ENCODE peak calls at places on chromosomes 6 and 20, in seven cellular contexts. One of them, this sample, is unnamed.

GRCh38 chr6:90079555-90080490 is 185.6 kb downstream of the GJA10 start:
- DNase-seq in tibial nerve: no peak
- DNase-seq in MM.1S: no peak
- DNase-seq in CD8-positive, alpha-beta T cell: peak
- DNase-seq in HFF-Myc: no peak
- DNase-seq in AG10803: no peak
- DNase-seq in heart right ventricle: no peak
- DNase-seq in this sample: no peak

GRCh38 chr6:166572370-166573261 is 13.9 kb downstream of the RAMACL start:
- DNase-seq in tibial nerve: peak
- DNase-seq in MM.1S: no peak
- DNase-seq in CD8-positive, alpha-beta T cell: no peak
- DNase-seq in HFF-Myc: no peak
- DNase-seq in AG10803: peak
- DNase-seq in heart right ventricle: no peak
- DNase-seq in this sample: no peak

GRCh38 chr6:5423251-5423650 is 161.9 kb downstream of the FARS2 start:
- DNase-seq in tibial nerve: no peak
- DNase-seq in MM.1S: no peak
- DNase-seq in CD8-positive, alpha-beta T cell: no peak
- DNase-seq in HFF-Myc: no peak
- DNase-seq in AG10803: no peak
- DNase-seq in heart right ventricle: no peak
- DNase-seq in this sample: no peak

GRCh38 chr6:33211666-33212422 is 3.5 kb downstream of the RING1 start:
- DNase-seq in tibial nerve: no peak
- DNase-seq in MM.1S: no peak
- DNase-seq in CD8-positive, alpha-beta T cell: no peak
- DNase-seq in HFF-Myc: no peak
- DNase-seq in AG10803: no peak
- DNase-seq in heart right ventricle: no peak
- DNase-seq in this sample: no peak

GRCh38 chr6:116278478-116278822 is 1.3 kb downstream of the TSPYL1 start:
- DNase-seq in tibial nerve: no peak
- DNase-seq in MM.1S: no peak
- DNase-seq in CD8-positive, alpha-beta T cell: no peak
- DNase-seq in HFF-Myc: no peak
- DNase-seq in AG10803: no peak
- DNase-seq in heart right ventricle: no peak
- DNase-seq in this sample: no peak

GRCh38 chr20:2805682-2806350 is 5.4 kb upstream of the CPXM1 start:
- DNase-seq in tibial nerve: no peak
- DNase-seq in MM.1S: no peak
- DNase-seq in CD8-positive, alpha-beta T cell: no peak
- DNase-seq in HFF-Myc: no peak
- DNase-seq in AG10803: no peak
- DNase-seq in heart right ventricle: no peak
- DNase-seq in this sample: no peak

GRCh38 chr6:2909718-2910117 is 6.6 kb upstream of the SERPINB9 start:
- DNase-seq in tibial nerve: no peak
- DNase-seq in MM.1S: no peak
- DNase-seq in CD8-positive, alpha-beta T cell: no peak
- DNase-seq in HFF-Myc: no peak
- DNase-seq in AG10803: no peak
- DNase-seq in heart right ventricle: no peak
- DNase-seq in this sample: no peak

GRCh38 chr6:21115111-21115510 is 478.4 kb upstream of the SOX4 start:
- DNase-seq in tibial nerve: no peak
- DNase-seq in MM.1S: no peak
- DNase-seq in CD8-positive, alpha-beta T cell: no peak
- DNase-seq in HFF-Myc: no peak
- DNase-seq in AG10803: peak
- DNase-seq in heart right ventricle: peak
- DNase-seq in this sample: peak

GRCh38 chr6:81977488-81977887 is 225.0 kb upstream of the TENT5A start:
- DNase-seq in tibial nerve: no peak
- DNase-seq in MM.1S: no peak
- DNase-seq in CD8-positive, alpha-beta T cell: no peak
- DNase-seq in HFF-Myc: no peak
- DNase-seq in AG10803: peak
- DNase-seq in heart right ventricle: no peak
- DNase-seq in this sample: no peak

GRCh38 chr6:166529571-166529970 is 56.9 kb downstream of the RAMACL start:
- DNase-seq in tibial nerve: no peak
- DNase-seq in MM.1S: no peak
- DNase-seq in CD8-positive, alpha-beta T cell: no peak
- DNase-seq in HFF-Myc: no peak
- DNase-seq in AG10803: no peak
- DNase-seq in heart right ventricle: no peak
- DNase-seq in this sample: no peak

GRCh38 chr6:159053781-159054398 is 9.1 kb upstream of the TAGAP start:
- DNase-seq in tibial nerve: no peak
- DNase-seq in MM.1S: no peak
- DNase-seq in CD8-positive, alpha-beta T cell: no peak
- DNase-seq in HFF-Myc: no peak
- DNase-seq in AG10803: no peak
- DNase-seq in heart right ventricle: no peak
- DNase-seq in this sample: no peak

GRCh38 chr6:125198285-125199009 is 44.9 kb downstream of the TPD52L1 start:
- DNase-seq in tibial nerve: no peak
- DNase-seq in MM.1S: no peak
- DNase-seq in CD8-positive, alpha-beta T cell: no peak
- DNase-seq in HFF-Myc: no peak
- DNase-seq in AG10803: no peak
- DNase-seq in heart right ventricle: no peak
- DNase-seq in this sample: no peak

DNA sequence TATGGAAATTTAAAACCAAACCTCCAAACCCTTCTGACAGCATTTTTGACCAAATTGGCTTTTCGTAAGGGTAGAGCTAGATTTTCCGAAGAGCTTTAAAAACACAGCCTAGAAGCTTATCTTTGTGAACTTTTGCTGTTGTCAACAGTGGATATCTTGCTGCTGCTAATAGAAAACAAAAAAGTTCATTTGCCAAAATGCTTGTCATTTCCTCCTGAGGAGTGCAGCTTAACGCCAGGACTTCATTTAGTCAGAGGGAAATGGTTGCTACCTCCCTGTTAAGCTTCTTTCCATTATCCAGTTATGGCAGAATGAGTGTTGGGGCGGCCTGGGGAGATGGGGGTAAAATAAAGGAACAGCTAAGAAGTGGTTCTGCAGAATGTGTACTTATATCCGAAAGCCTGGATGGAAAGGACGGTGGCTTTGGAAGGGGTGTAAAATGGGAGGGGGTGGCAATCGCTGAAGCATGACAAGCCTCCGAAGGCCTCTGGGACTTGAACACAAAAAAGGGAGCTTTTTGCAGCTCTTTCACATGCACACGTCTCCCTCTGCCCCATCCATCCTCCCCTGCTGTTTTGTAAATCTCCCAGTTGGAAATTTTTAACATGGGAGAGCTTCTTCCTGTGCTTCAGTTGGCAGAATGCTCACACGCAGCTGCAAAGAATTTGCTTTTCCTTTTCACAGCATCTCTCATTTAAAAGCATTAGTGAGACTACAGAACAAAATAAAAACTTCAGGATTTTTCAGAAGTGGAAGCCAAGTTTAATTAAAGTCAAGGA is 22.4 kb downstream of the JARID2 start:
- DNase-seq in tibial nerve: no peak
- DNase-seq in MM.1S: no peak
- DNase-seq in CD8-positive, alpha-beta T cell: no peak
- DNase-seq in HFF-Myc: no peak
- DNase-seq in AG10803: no peak
- DNase-seq in heart right ventricle: no peak
- DNase-seq in this sample: no peak
- H3K4me3 ChIP-seq in tibial nerve: no peak
- H3K4me3 ChIP-seq in MM.1S: no peak
- H3K4me3 ChIP-seq in CD8-positive, alpha-beta T cell: no peak
- H3K4me3 ChIP-seq in HFF-Myc: no peak
- H3K4me3 ChIP-seq in AG10803: peak
- H3K4me3 ChIP-seq in heart right ventricle: no peak
- H3K4me3 ChIP-seq in this sample: no peak

GRCh38 chr6:18463429-18463828 is 76.3 kb downstream of the RNF144B start:
- DNase-seq in tibial nerve: no peak
- DNase-seq in MM.1S: no peak
- DNase-seq in CD8-positive, alpha-beta T cell: no peak
- DNase-seq in HFF-Myc: no peak
- DNase-seq in AG10803: no peak
- DNase-seq in heart right ventricle: no peak
- DNase-seq in this sample: no peak
- TF ChIP-seq CTCF in tibial nerve: no peak
- TF ChIP-seq CTCF in MM.1S: no peak
- TF ChIP-seq CTCF in CD8-positive, alpha-beta T cell: no peak
- TF ChIP-seq CTCF in HFF-Myc: no peak
- TF ChIP-seq CTCF in AG10803: no peak
- TF ChIP-seq CTCF in heart right ventricle: no peak
- TF ChIP-seq CTCF in this sample: no peak

DNA sequence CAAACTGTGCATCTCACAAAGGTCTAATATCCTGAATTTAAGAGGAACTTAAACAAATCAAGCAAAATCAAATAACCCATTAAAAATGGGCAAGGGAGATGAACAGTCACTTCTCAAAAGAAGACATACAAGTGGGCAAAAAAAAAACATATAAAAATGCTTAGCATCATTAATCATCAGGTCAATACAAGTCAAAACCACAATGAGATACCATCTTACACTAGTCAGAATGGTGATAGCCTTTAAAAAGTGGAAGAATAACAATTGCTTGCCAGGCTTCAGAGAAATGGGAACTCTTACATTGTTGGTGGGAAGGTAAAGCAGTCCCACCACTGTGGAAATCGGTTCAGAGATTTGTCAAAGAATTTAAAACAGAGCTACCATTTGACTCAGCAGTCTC is 646.7 kb upstream of the PTCHD4 start:
- DNase-seq in tibial nerve: no peak
- DNase-seq in MM.1S: no peak
- DNase-seq in CD8-positive, alpha-beta T cell: no peak
- DNase-seq in HFF-Myc: no peak
- DNase-seq in AG10803: no peak
- DNase-seq in heart right ventricle: no peak
- DNase-seq in this sample: no peak
- H3K4me3 ChIP-seq in tibial nerve: no peak
- H3K4me3 ChIP-seq in MM.1S: no peak
- H3K4me3 ChIP-seq in CD8-positive, alpha-beta T cell: no peak
- H3K4me3 ChIP-seq in HFF-Myc: no peak
- H3K4me3 ChIP-seq in AG10803: no peak
- H3K4me3 ChIP-seq in heart right ventricle: no peak
- H3K4me3 ChIP-seq in this sample: no peak

GRCh38 chr6:149316740-149317655 is 514 bp upstream of the TAB2 start:
- DNase-seq in tibial nerve: peak
- DNase-seq in MM.1S: peak
- DNase-seq in CD8-positive, alpha-beta T cell: peak
- DNase-seq in HFF-Myc: peak
- DNase-seq in AG10803: peak
- DNase-seq in heart right ventricle: peak
- DNase-seq in this sample: peak
- TF ChIP-seq CTCF in tibial nerve: no peak
- TF ChIP-seq CTCF in MM.1S: no peak
- TF ChIP-seq CTCF in CD8-positive, alpha-beta T cell: no peak
- TF ChIP-seq CTCF in HFF-Myc: no peak
- TF ChIP-seq CTCF in AG10803: no peak
- TF ChIP-seq CTCF in heart right ventricle: no peak
- TF ChIP-seq CTCF in this sample: no peak

GRCh38 chr6:28335040-28335563 is 846 bp downstream of the ZSCAN31 start:
- DNase-seq in tibial nerve: no peak
- DNase-seq in MM.1S: no peak
- DNase-seq in CD8-positive, alpha-beta T cell: no peak
- DNase-seq in HFF-Myc: no peak
- DNase-seq in AG10803: no peak
- DNase-seq in heart right ventricle: no peak
- DNase-seq in this sample: no peak
- H3K4me3 ChIP-seq in tibial nerve: peak
- H3K4me3 ChIP-seq in MM.1S: peak
- H3K4me3 ChIP-seq in CD8-positive, alpha-beta T cell: peak
- H3K4me3 ChIP-seq in HFF-Myc: peak
- H3K4me3 ChIP-seq in AG10803: peak
- H3K4me3 ChIP-seq in heart right ventricle: peak
- H3K4me3 ChIP-seq in this sample: peak

GRCh38 chr20:50510706-50511401 is 671 bp downstream of the PTPN1 start:
- DNase-seq in tibial nerve: no peak
- DNase-seq in MM.1S: peak
- DNase-seq in CD8-positive, alpha-beta T cell: no peak
- DNase-seq in HFF-Myc: no peak
- DNase-seq in AG10803: no peak
- DNase-seq in heart right ventricle: no peak
- DNase-seq in this sample: no peak

GRCh38 chr20:50512323-50512722 is 2.1 kb downstream of the PTPN1 start:
- DNase-seq in tibial nerve: no peak
- DNase-seq in MM.1S: no peak
- DNase-seq in CD8-positive, alpha-beta T cell: no peak
- DNase-seq in HFF-Myc: no peak
- DNase-seq in AG10803: no peak
- DNase-seq in heart right ventricle: no peak
- DNase-seq in this sample: no peak

GRCh38 chr20:50513169-50514034 is 3.2 kb downstream of the PTPN1 start:
- DNase-seq in tibial nerve: no peak
- DNase-seq in MM.1S: no peak
- DNase-seq in CD8-positive, alpha-beta T cell: no peak
- DNase-seq in HFF-Myc: no peak
- DNase-seq in AG10803: peak
- DNase-seq in heart right ventricle: no peak
- DNase-seq in this sample: no peak

GRCh38 chr20:50508171-50508761 is 1.9 kb upstream of the PTPN1 start:
- DNase-seq in tibial nerve: no peak
- DNase-seq in MM.1S: no peak
- DNase-seq in CD8-positive, alpha-beta T cell: no peak
- DNase-seq in HFF-Myc: no peak
- DNase-seq in AG10803: peak
- DNase-seq in heart right ventricle: no peak
- DNase-seq in this sample: no peak

GRCh38 chr20:50509923-50510705 is at the start of gene PTPN1:
- DNase-seq in tibial nerve: peak
- DNase-seq in MM.1S: peak
- DNase-seq in CD8-positive, alpha-beta T cell: peak
- DNase-seq in HFF-Myc: peak
- DNase-seq in AG10803: peak
- DNase-seq in heart right ventricle: peak
- DNase-seq in this sample: peak
- TF ChIP-seq CTCF in tibial nerve: no peak
- TF ChIP-seq CTCF in MM.1S: no peak
- TF ChIP-seq CTCF in CD8-positive, alpha-beta T cell: no peak
- TF ChIP-seq CTCF in HFF-Myc: no peak
- TF ChIP-seq CTCF in AG10803: peak
- TF ChIP-seq CTCF in heart right ventricle: no peak
- TF ChIP-seq CTCF in this sample: no peak